ENCODE peak calls at places on chromosomes 2 and 18, in four cellular contexts. Y, O, R and B are unnamed samples.

GRCh38 chr2:55013936-55014335 is 36.3 kb downstream of the RTN4 start:
- DNase-seq in Y (no peak), O (no peak), R (no peak), B (no peak)

GRCh38 chr2:105625632-105626031 is 119.1 kb upstream of the NCK2 start:
- DNase-seq in Y (no peak), O (no peak), R (no peak), B (no peak)

GRCh38 chr2:108224022-108224421 is 15.7 kb upstream of the SULT1C3 start:
- DNase-seq in Y (no peak), O (no peak), R (no peak), B (no peak)

GRCh38 chr2:105744909-105745853 is at the start of gene NCK2:
- DNase-seq in Y (peak; percentile 75), O (no peak), R (peak; percentile 34), B (peak; percentile 40)

GRCh38 chr2:205683179-205683978 is 1.1 kb downstream of the NRP2 start:
- DNase-seq in Y (peak; percentile 58), O (no peak), R (peak; percentile 90), B (no peak)

GRCh38 chr18:70284976-70285610 is 3.8 kb upstream of the SOCS6 start:
- DNase-seq in Y (no peak), O (no peak), R (no peak), B (no peak)

GRCh38 chr2:168851674-168852320 is 38.4 kb downstream of the SPC25 start:
- DNase-seq in Y (no peak), O (no peak), R (peak; percentile 66), B (no peak)

GRCh38 chr2:120425014-120425413 is 79.1 kb downstream of the INHBB start:
- DNase-seq in Y (peak; percentile 34), O (no peak), R (no peak), B (no peak)

GRCh38 chr2:240873805-240874714 is 5.4 kb downstream of the AGXT start:
- DNase-seq in Y (no peak), O (no peak), R (no peak), B (peak; percentile 71)

GRCh38 chr2:607172-607571 is 70.0 kb downstream of the TMEM18 start:
- DNase-seq in Y (peak; percentile 17), O (no peak), R (no peak), B (no peak)

GRCh38 chr2:31440764-31441163 is 26.2 kb upstream of the XDH start:
- DNase-seq in Y (no peak), O (no peak), R (peak; percentile 92), B (no peak)

GRCh38 chr2:66433945-66434678 is 813 bp upstream of the MEIS1 start:
- DNase-seq in Y (peak; percentile 86), O (no peak), R (peak; percentile 76), B (no peak)

GRCh38 chr2:224689539-224689938 is 26.6 kb downstream of the CCDC195 start:
- DNase-seq in Y (no peak), O (no peak), R (no peak), B (no peak)

GRCh38 chr18:44986933-44987332 is 306.2 kb downstream of the SETBP1 start:
- DNase-seq in Y (no peak), O (no peak), R (peak; percentile 53), B (no peak)

GRCh38 chr18:62199629-62200028 is 12.6 kb downstream of the RELCH start:
- DNase-seq in Y (no peak), O (no peak), R (no peak), B (no peak)

GRCh38 chr2:213098612-213099011 is 52.8 kb downstream of the IKZF2 start:
- DNase-seq in Y (no peak), O (no peak), R (no peak), B (no peak)

GRCh38 chr2:232372231-232373208 is 6.0 kb upstream of the ALPP start:
- DNase-seq in Y (no peak), O (no peak), R (peak; percentile 17), B (no peak)

GRCh38 chr2:111622859-111623258 is 261.1 kb downstream of the ANAPC1 start:
- DNase-seq in Y (no peak), O (no peak), R (no peak), B (no peak)

GRCh38 chr18:27695509-27695908 is 481.4 kb downstream of the CDH2 start:
- DNase-seq in Y (no peak), O (no peak), R (no peak), B (no peak)

GRCh38 chr2:104340879-104341812 is 512.8 kb upstream of the POU3F3 start:
- DNase-seq in Y (no peak), O (no peak), R (no peak), B (no peak)

GRCh38 chr2:18626256-18626668 is 36.9 kb upstream of the NT5C1B start:
- DNase-seq in Y (no peak), O (no peak), R (peak; percentile 34), B (no peak)

GRCh38 chr2:1366546-1367134 is 46.6 kb upstream of the TPO start:
- DNase-seq in Y (no peak), O (no peak), R (no peak), B (no peak)

GRCh38 chr2:66113116-66113515 is 321.8 kb upstream of the MEIS1 start:
- DNase-seq in Y (no peak), O (no peak), R (no peak), B (no peak)

GRCh38 chr2:240983996-240984498 is 14.4 kb upstream of the SNED1 start:
- DNase-seq in Y (no peak), O (no peak), R (no peak), B (no peak)

GRCh38 chr18:28791101-28791500 is 614.2 kb upstream of the CDH2 start:
- DNase-seq in Y (no peak), O (no peak), R (no peak), B (no peak)

GRCh38 chr2:10258726-10259125 is 44.0 kb upstream of the HPCAL1 start:
- DNase-seq in Y (peak; percentile 14), O (no peak), R (no peak), B (no peak)

GRCh38 chr2:78757191-78757590 is 268.3 kb upstream of the REG3G start:
- DNase-seq in Y (no peak), O (no peak), R (no peak), B (no peak)

GRCh38 chr18:13791181-13791580 is 32.8 kb upstream of the MC5R start:
- DNase-seq in Y (no peak), O (no peak), R (peak; percentile 16), B (no peak)

GRCh38 chr2:17869128-17869527 is 9.3 kb upstream of the KCNS3 start:
- DNase-seq in Y (no peak), O (no peak), R (peak; percentile 20), B (no peak)

GRCh38 chr2:217527586-217528202 is 475.1 kb downstream of the TNS1 start:
- DNase-seq in Y (no peak), O (no peak), R (no peak), B (no peak)

GRCh38 chr2:41994177-41994576 is 53.6 kb upstream of the PKDCC start:
- DNase-seq in Y (no peak), O (no peak), R (peak; percentile 53), B (no peak)

GRCh38 chr2:174328309-174329156 is 6.2 kb upstream of the SP9 start:
- DNase-seq in Y (peak; percentile 71), O (no peak), R (no peak), B (no peak)

GRCh38 chr2:189369566-189369965 is 71.7 kb upstream of the WDR75 start:
- DNase-seq in Y (no peak), O (no peak), R (peak; percentile 53), B (no peak)

GRCh38 chr2:3309496-3310355 is 67.9 kb downstream of the EIPR1 start:
- DNase-seq in Y (no peak), O (no peak), R (no peak), B (no peak)

GRCh38 chr2:9753276-9753600 is 90.0 kb upstream of the TAF1B start:
- DNase-seq in Y (peak; percentile 64), O (peak; percentile 69), R (peak; percentile 89), B (peak; percentile 49)

GRCh38 chr2:225400060-225400511 is 576 bp downstream of the NYAP2 start:
- DNase-seq in Y (peak; percentile 91), O (no peak), R (peak; percentile 53), B (no peak)

GRCh38 chr2:130728549-130729310 is at the start of gene GPR148:
- DNase-seq in Y (peak; percentile 49), O (no peak), R (no peak), B (no peak)

GRCh38 chr2:226733927-226734564 is 65.6 kb downstream of the IRS1 start:
- DNase-seq in Y (no peak), O (no peak), R (no peak), B (no peak)

GRCh38 chr2:240465268-240465764 is 29.9 kb downstream of the GPC1 start:
- DNase-seq in Y (no peak), O (no peak), R (no peak), B (peak; percentile 14)

GRCh38 chr2:26316041-26316440 is 29.9 kb upstream of the SELENOI start:
- DNase-seq in Y (peak; percentile 69), O (no peak), R (no peak), B (no peak)
- TF ChIP-seq CTCF in Y (peak; percentile 63), O (peak; percentile 24), R (peak; percentile 21), B (no peak)

DNA sequence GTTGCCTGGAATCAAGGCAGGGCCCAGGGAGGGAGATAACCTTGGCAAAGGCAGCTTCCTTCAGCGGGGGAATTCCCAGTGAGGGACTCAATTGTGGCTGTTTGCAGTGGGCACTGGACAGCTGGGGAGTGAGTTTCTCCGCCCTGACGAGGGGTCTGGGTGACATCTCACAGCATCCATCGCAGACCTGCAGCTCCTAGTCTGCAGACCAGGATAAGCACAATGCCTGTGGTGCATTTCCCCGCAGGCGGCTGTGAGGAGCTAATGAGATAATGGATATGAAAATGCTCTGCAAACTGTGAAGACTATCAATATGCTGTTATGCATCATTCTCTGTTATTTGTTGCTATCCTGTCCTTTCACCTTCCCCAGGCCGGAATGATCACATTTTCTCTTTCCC is 30.0 kb upstream of the CYP1B1 start:
- DNase-seq in Y (peak; percentile 81), O (no peak), R (no peak), B (no peak)
- H3K27ac ChIP-seq in Y (no peak overlapping the region), O (peak overlapping the region; percentile 63), R (no peak overlapping the region), B (no peak overlapping the region)

GRCh38 chr2:176092270-176093144 is at the start of gene HOXD13:
- DNase-seq in Y (peak; percentile 91), O (no peak), R (no peak), B (no peak)
- H3K9ac ChIP-seq in Y (no peak within 1 kb of the TSS), O (no peak within 1 kb of the TSS), R (no peak within 1 kb of the TSS), B (no peak within 1 kb of the TSS)

GRCh38 chr2:44715671-44716077 is 225.8 kb upstream of the SIX3 start:
- DNase-seq in Y (peak; percentile 68), O (no peak), R (peak; percentile 58), B (no peak)
- TF ChIP-seq CTCF in Y (peak; percentile 88), O (peak; percentile 39), R (peak; percentile 63), B (no peak)